ENCODE peak calls at places on chromosomes 7 and 10, in five cellular contexts. N is stimulated activated CD8-positive, alpha-beta memory T cell treated with anti-CD3 and anti-CD28 coated beads, Interleukin-7, amount 100 ng/mL, for 24 hours; F is neural crest cell; V is Calu3; P is fibroblast of gingiva. Z is an unnamed sample.

GRCh38 chr10:127303105-127303504 is 106.7 kb upstream of the INSYN2A start:
- DNase-seq in N (no peak), F (no peak), V (no peak), P (no peak), Z (no peak)

GRCh38 chr7:117068511-117069155 is 115.3 kb downstream of the ST7 start:
- DNase-seq in N (no peak), F (no peak), V (no peak), P (no peak), Z (no peak)

GRCh38 chr7:134351424-134351823 is 34.7 kb upstream of the SLC35B4 start:
- DNase-seq in N (no peak), F (no peak), V (no peak), P (no peak), Z (no peak)

GRCh38 chr10:5583525-5584175 is 58.9 kb downstream of the CALML3 start:
- DNase-seq in N (no peak), F (peak), V (no peak), P (no peak), Z (peak)

GRCh38 chr10:52653510-52653909 is 119.1 kb downstream of the MBL2 start:
- DNase-seq in N (no peak), F (no peak), V (no peak), P (peak), Z (no peak)

GRCh38 chr10:25547391-25547790 is 372.6 kb downstream of the GPR158 start:
- DNase-seq in N (no peak), F (no peak), V (no peak), P (no peak), Z (no peak)

GRCh38 chr7:26667514-26668133 is 196.8 kb downstream of the SKAP2 start:
- DNase-seq in N (peak), F (peak), V (peak), P (peak), Z (peak)

GRCh38 chr7:24143547-24143946 is 140.4 kb upstream of the NPY start:
- DNase-seq in N (no peak), F (no peak), V (no peak), P (no peak), Z (no peak)

Z was measured in iPS DF 19.7.